ENCODE peak calls at places on chromosomes 16 and 17, in eight cellular contexts. One of them, this sample, is unnamed.
A peak's percentile ranks its signal among the peaks of the same experiment; 100 is the strongest.

GRCh38 chr17:74325743-74326379 is at the start of gene KIF19:
- DNase-seq in activated CD4-positive, alpha-beta T cell treated with anti-CD3 and anti-CD28 coated beads, Interleukin-2, amount 50 U/mL, for 1 hour: peak; percentile 49
- DNase-seq in substantia nigra: peak; percentile 38
- DNase-seq in Karpas-422: no peak
- DNase-seq in pons: peak; percentile 16
- DNase-seq in smooth muscle cell of the brain vasculature: no peak
- DNase-seq in psoas muscle: peak; percentile 62
- DNase-seq in stimulated activated naive CD8-positive, alpha-beta T cell treated with anti-CD3 and anti-CD28 coated beads, Interleukin-15, Interleukin-2, amounts not matched to agents 100 U/mL and 50 U/mL, for 24 hours: peak; percentile 74
- DNase-seq in this sample: no peak

GRCh38 chr16:57150682-57151330 is 35.0 kb downstream of the PSME3IP1 start:
- DNase-seq in stimulated activated naive CD8-positive, alpha-beta T cell treated with anti-CD3 and anti-CD28 coated beads, Interleukin-15, Interleukin-2, amounts not matched to agents 100 U/mL and 50 U/mL, for 24 hours: no peak
- DNase-seq in psoas muscle: no peak
- DNase-seq in activated CD4-positive, alpha-beta T cell treated with anti-CD3 and anti-CD28 coated beads, Interleukin-2, amount 50 U/mL, for 1 hour: no peak
- DNase-seq in Karpas-422: no peak
- DNase-seq in smooth muscle cell of the brain vasculature: no peak
- DNase-seq in substantia nigra: no peak
- DNase-seq in pons: no peak
- DNase-seq in this sample: no peak

GRCh38 chr17:82358467-82359350 is at the start of gene TEX19:
- DNase-seq in stimulated activated naive CD8-positive, alpha-beta T cell treated with anti-CD3 and anti-CD28 coated beads, Interleukin-15, Interleukin-2, amounts not matched to agents 100 U/mL and 50 U/mL, for 24 hours: peak; percentile 32
- DNase-seq in activated CD4-positive, alpha-beta T cell treated with anti-CD3 and anti-CD28 coated beads, Interleukin-2, amount 50 U/mL, for 1 hour: no peak
- DNase-seq in smooth muscle cell of the brain vasculature: no peak
- DNase-seq in Karpas-422: peak; percentile 83
- DNase-seq in substantia nigra: no peak
- DNase-seq in pons: no peak
- DNase-seq in psoas muscle: no peak
- DNase-seq in this sample: no peak

GRCh38 chr16:69880640-69881133 is 70.4 kb upstream of the CLEC18A start:
- DNase-seq in substantia nigra: no peak
- DNase-seq in pons: peak; percentile 85
- DNase-seq in Karpas-422: no peak
- DNase-seq in activated CD4-positive, alpha-beta T cell treated with anti-CD3 and anti-CD28 coated beads, Interleukin-2, amount 50 U/mL, for 1 hour: no peak
- DNase-seq in psoas muscle: no peak
- DNase-seq in stimulated activated naive CD8-positive, alpha-beta T cell treated with anti-CD3 and anti-CD28 coated beads, Interleukin-15, Interleukin-2, amounts not matched to agents 100 U/mL and 50 U/mL, for 24 hours: no peak
- DNase-seq in smooth muscle cell of the brain vasculature: no peak
- DNase-seq in this sample: no peak

GRCh38 chr16:72285728-72286127 is 113.8 kb upstream of the PMFBP1 start:
- DNase-seq in substantia nigra: no peak
- DNase-seq in Karpas-422: no peak
- DNase-seq in psoas muscle: no peak
- DNase-seq in stimulated activated naive CD8-positive, alpha-beta T cell treated with anti-CD3 and anti-CD28 coated beads, Interleukin-15, Interleukin-2, amounts not matched to agents 100 U/mL and 50 U/mL, for 24 hours: no peak
- DNase-seq in pons: no peak
- DNase-seq in activated CD4-positive, alpha-beta T cell treated with anti-CD3 and anti-CD28 coated beads, Interleukin-2, amount 50 U/mL, for 1 hour: no peak
- DNase-seq in smooth muscle cell of the brain vasculature: no peak
- DNase-seq in this sample: no peak

GRCh38 chr17:973053-973452 is 6.5 kb downstream of the NXN start:
- DNase-seq in Karpas-422: no peak
- DNase-seq in smooth muscle cell of the brain vasculature: no peak
- DNase-seq in psoas muscle: no peak
- DNase-seq in activated CD4-positive, alpha-beta T cell treated with anti-CD3 and anti-CD28 coated beads, Interleukin-2, amount 50 U/mL, for 1 hour: no peak
- DNase-seq in pons: no peak
- DNase-seq in stimulated activated naive CD8-positive, alpha-beta T cell treated with anti-CD3 and anti-CD28 coated beads, Interleukin-15, Interleukin-2, amounts not matched to agents 100 U/mL and 50 U/mL, for 24 hours: no peak
- DNase-seq in substantia nigra: no peak
- DNase-seq in this sample: no peak

GRCh38 chr16:69939821-69940585 is 11.1 kb upstream of the CLEC18A start:
- DNase-seq in smooth muscle cell of the brain vasculature: no peak
- DNase-seq in stimulated activated naive CD8-positive, alpha-beta T cell treated with anti-CD3 and anti-CD28 coated beads, Interleukin-15, Interleukin-2, amounts not matched to agents 100 U/mL and 50 U/mL, for 24 hours: no peak
- DNase-seq in pons: no peak
- DNase-seq in Karpas-422: no peak
- DNase-seq in substantia nigra: no peak
- DNase-seq in activated CD4-positive, alpha-beta T cell treated with anti-CD3 and anti-CD28 coated beads, Interleukin-2, amount 50 U/mL, for 1 hour: no peak
- DNase-seq in psoas muscle: no peak
- DNase-seq in this sample: no peak

GRCh38 chr16:21083729-21084268 is 66.8 kb downstream of the DNAH3 start:
- DNase-seq in Karpas-422: peak; percentile 78
- DNase-seq in psoas muscle: peak; percentile 64
- DNase-seq in activated CD4-positive, alpha-beta T cell treated with anti-CD3 and anti-CD28 coated beads, Interleukin-2, amount 50 U/mL, for 1 hour: peak; percentile 46
- DNase-seq in pons: peak; percentile 20
- DNase-seq in substantia nigra: peak; percentile 10
- DNase-seq in smooth muscle cell of the brain vasculature: no peak
- DNase-seq in stimulated activated naive CD8-positive, alpha-beta T cell treated with anti-CD3 and anti-CD28 coated beads, Interleukin-15, Interleukin-2, amounts not matched to agents 100 U/mL and 50 U/mL, for 24 hours: peak; percentile 68
- DNase-seq in this sample: no peak

GRCh38 chr16:27650073-27650701 is 100.2 kb downstream of the KATNIP start:
- DNase-seq in activated CD4-positive, alpha-beta T cell treated with anti-CD3 and anti-CD28 coated beads, Interleukin-2, amount 50 U/mL, for 1 hour: no peak
- DNase-seq in smooth muscle cell of the brain vasculature: no peak
- DNase-seq in pons: no peak
- DNase-seq in stimulated activated naive CD8-positive, alpha-beta T cell treated with anti-CD3 and anti-CD28 coated beads, Interleukin-15, Interleukin-2, amounts not matched to agents 100 U/mL and 50 U/mL, for 24 hours: no peak
- DNase-seq in psoas muscle: no peak
- DNase-seq in substantia nigra: no peak
- DNase-seq in Karpas-422: no peak
- DNase-seq in this sample: no peak

GRCh38 chr16:23466162-23466885 is 13.3 kb upstream of the COG7 start:
- DNase-seq in pons: no peak
- DNase-seq in Karpas-422: no peak
- DNase-seq in stimulated activated naive CD8-positive, alpha-beta T cell treated with anti-CD3 and anti-CD28 coated beads, Interleukin-15, Interleukin-2, amounts not matched to agents 100 U/mL and 50 U/mL, for 24 hours: no peak
- DNase-seq in activated CD4-positive, alpha-beta T cell treated with anti-CD3 and anti-CD28 coated beads, Interleukin-2, amount 50 U/mL, for 1 hour: no peak
- DNase-seq in smooth muscle cell of the brain vasculature: no peak
- DNase-seq in substantia nigra: no peak
- DNase-seq in psoas muscle: peak; percentile 33
- DNase-seq in this sample: no peak

GRCh38 chr17:27628376-27628775 is 2.6 kb upstream of the LGALS9 start:
- DNase-seq in Karpas-422: no peak
- DNase-seq in substantia nigra: no peak
- DNase-seq in stimulated activated naive CD8-positive, alpha-beta T cell treated with anti-CD3 and anti-CD28 coated beads, Interleukin-15, Interleukin-2, amounts not matched to agents 100 U/mL and 50 U/mL, for 24 hours: no peak
- DNase-seq in pons: no peak
- DNase-seq in activated CD4-positive, alpha-beta T cell treated with anti-CD3 and anti-CD28 coated beads, Interleukin-2, amount 50 U/mL, for 1 hour: no peak
- DNase-seq in psoas muscle: no peak
- DNase-seq in smooth muscle cell of the brain vasculature: no peak
- DNase-seq in this sample: no peak

GRCh38 chr16:4679854-4680636 is 13.3 kb upstream of the NUDT16L1 start:
- DNase-seq in smooth muscle cell of the brain vasculature: no peak
- DNase-seq in psoas muscle: peak; percentile 76
- DNase-seq in activated CD4-positive, alpha-beta T cell treated with anti-CD3 and anti-CD28 coated beads, Interleukin-2, amount 50 U/mL, for 1 hour: no peak
- DNase-seq in pons: no peak
- DNase-seq in substantia nigra: no peak
- DNase-seq in stimulated activated naive CD8-positive, alpha-beta T cell treated with anti-CD3 and anti-CD28 coated beads, Interleukin-15, Interleukin-2, amounts not matched to agents 100 U/mL and 50 U/mL, for 24 hours: no peak
- DNase-seq in Karpas-422: no peak
- DNase-seq in this sample: no peak

GRCh38 chr17:36072431-36073121 is 8.5 kb downstream of the CCL18 start:
- DNase-seq in activated CD4-positive, alpha-beta T cell treated with anti-CD3 and anti-CD28 coated beads, Interleukin-2, amount 50 U/mL, for 1 hour: peak; percentile 22
- DNase-seq in psoas muscle: peak; percentile 22
- DNase-seq in pons: peak; percentile 36
- DNase-seq in substantia nigra: no peak
- DNase-seq in Karpas-422: peak; percentile 87
- DNase-seq in smooth muscle cell of the brain vasculature: peak; percentile 2
- DNase-seq in stimulated activated naive CD8-positive, alpha-beta T cell treated with anti-CD3 and anti-CD28 coated beads, Interleukin-15, Interleukin-2, amounts not matched to agents 100 U/mL and 50 U/mL, for 24 hours: peak; percentile 89
- DNase-seq in this sample: no peak

GRCh38 chr16:88883946-88884345 is 17.5 kb upstream of the PABPN1L start:
- DNase-seq in smooth muscle cell of the brain vasculature: no peak
- DNase-seq in substantia nigra: no peak
- DNase-seq in psoas muscle: peak; percentile 66
- DNase-seq in pons: no peak
- DNase-seq in Karpas-422: no peak
- DNase-seq in activated CD4-positive, alpha-beta T cell treated with anti-CD3 and anti-CD28 coated beads, Interleukin-2, amount 50 U/mL, for 1 hour: no peak
- DNase-seq in stimulated activated naive CD8-positive, alpha-beta T cell treated with anti-CD3 and anti-CD28 coated beads, Interleukin-15, Interleukin-2, amounts not matched to agents 100 U/mL and 50 U/mL, for 24 hours: no peak
- DNase-seq in this sample: no peak

GRCh38 chr16:56637814-56638750 is at the start of gene MT1A:
- DNase-seq in pons: no peak
- DNase-seq in substantia nigra: no peak
- DNase-seq in activated CD4-positive, alpha-beta T cell treated with anti-CD3 and anti-CD28 coated beads, Interleukin-2, amount 50 U/mL, for 1 hour: no peak
- DNase-seq in Karpas-422: no peak
- DNase-seq in psoas muscle: peak; percentile 89
- DNase-seq in stimulated activated naive CD8-positive, alpha-beta T cell treated with anti-CD3 and anti-CD28 coated beads, Interleukin-15, Interleukin-2, amounts not matched to agents 100 U/mL and 50 U/mL, for 24 hours: peak; percentile 30
- DNase-seq in smooth muscle cell of the brain vasculature: no peak
- DNase-seq in this sample: no peak

GRCh38 chr17:37187262-37187661 is 188.5 kb upstream of the C17orf78 start:
- DNase-seq in psoas muscle: no peak
- DNase-seq in substantia nigra: no peak
- DNase-seq in stimulated activated naive CD8-positive, alpha-beta T cell treated with anti-CD3 and anti-CD28 coated beads, Interleukin-15, Interleukin-2, amounts not matched to agents 100 U/mL and 50 U/mL, for 24 hours: no peak
- DNase-seq in pons: no peak
- DNase-seq in activated CD4-positive, alpha-beta T cell treated with anti-CD3 and anti-CD28 coated beads, Interleukin-2, amount 50 U/mL, for 1 hour: no peak
- DNase-seq in smooth muscle cell of the brain vasculature: no peak
- DNase-seq in Karpas-422: no peak
- DNase-seq in this sample: no peak

GRCh38 chr16:61887903-61888302 is 148.3 kb downstream of the CDH8 start:
- DNase-seq in smooth muscle cell of the brain vasculature: no peak
- DNase-seq in stimulated activated naive CD8-positive, alpha-beta T cell treated with anti-CD3 and anti-CD28 coated beads, Interleukin-15, Interleukin-2, amounts not matched to agents 100 U/mL and 50 U/mL, for 24 hours: no peak
- DNase-seq in substantia nigra: no peak
- DNase-seq in psoas muscle: no peak
- DNase-seq in pons: peak; percentile 75
- DNase-seq in Karpas-422: peak; percentile 40
- DNase-seq in activated CD4-positive, alpha-beta T cell treated with anti-CD3 and anti-CD28 coated beads, Interleukin-2, amount 50 U/mL, for 1 hour: no peak
- DNase-seq in this sample: no peak

GRCh38 chr17:1490643-1491405 is 1.7 kb downstream of the MYO1C start:
- DNase-seq in pons: no peak
- DNase-seq in smooth muscle cell of the brain vasculature: no peak
- DNase-seq in psoas muscle: peak; percentile 71
- DNase-seq in stimulated activated naive CD8-positive, alpha-beta T cell treated with anti-CD3 and anti-CD28 coated beads, Interleukin-15, Interleukin-2, amounts not matched to agents 100 U/mL and 50 U/mL, for 24 hours: peak; percentile 80
- DNase-seq in substantia nigra: no peak
- DNase-seq in Karpas-422: peak; percentile 89
- DNase-seq in activated CD4-positive, alpha-beta T cell treated with anti-CD3 and anti-CD28 coated beads, Interleukin-2, amount 50 U/mL, for 1 hour: peak; percentile 60
- DNase-seq in this sample: no peak

GRCh38 chr17:3916013-3916696 is at the start of gene P2RX1:
- DNase-seq in smooth muscle cell of the brain vasculature: no peak
- DNase-seq in activated CD4-positive, alpha-beta T cell treated with anti-CD3 and anti-CD28 coated beads, Interleukin-2, amount 50 U/mL, for 1 hour: no peak
- DNase-seq in pons: peak; percentile 35
- DNase-seq in stimulated activated naive CD8-positive, alpha-beta T cell treated with anti-CD3 and anti-CD28 coated beads, Interleukin-15, Interleukin-2, amounts not matched to agents 100 U/mL and 50 U/mL, for 24 hours: peak; percentile 62
- DNase-seq in Karpas-422: no peak
- DNase-seq in substantia nigra: no peak
- DNase-seq in psoas muscle: no peak
- DNase-seq in this sample: no peak

GRCh38 chr17:82121660-82122629 is 23.9 kb upstream of the FASN start:
- DNase-seq in substantia nigra: no peak
- DNase-seq in activated CD4-positive, alpha-beta T cell treated with anti-CD3 and anti-CD28 coated beads, Interleukin-2, amount 50 U/mL, for 1 hour: no peak
- DNase-seq in smooth muscle cell of the brain vasculature: no peak
- DNase-seq in pons: no peak
- DNase-seq in stimulated activated naive CD8-positive, alpha-beta T cell treated with anti-CD3 and anti-CD28 coated beads, Interleukin-15, Interleukin-2, amounts not matched to agents 100 U/mL and 50 U/mL, for 24 hours: no peak
- DNase-seq in psoas muscle: no peak
- DNase-seq in Karpas-422: no peak
- DNase-seq in this sample: no peak

GRCh38 chr16:65896448-65897153 is 469.9 kb upstream of the CDH5 start:
- DNase-seq in stimulated activated naive CD8-positive, alpha-beta T cell treated with anti-CD3 and anti-CD28 coated beads, Interleukin-15, Interleukin-2, amounts not matched to agents 100 U/mL and 50 U/mL, for 24 hours: no peak
- DNase-seq in activated CD4-positive, alpha-beta T cell treated with anti-CD3 and anti-CD28 coated beads, Interleukin-2, amount 50 U/mL, for 1 hour: no peak
- DNase-seq in smooth muscle cell of the brain vasculature: no peak
- DNase-seq in pons: no peak
- DNase-seq in Karpas-422: no peak
- DNase-seq in substantia nigra: no peak
- DNase-seq in psoas muscle: no peak
- DNase-seq in this sample: no peak

GRCh38 chr17:17818088-17818526 is 18.7 kb downstream of the SREBF1 start:
- DNase-seq in smooth muscle cell of the brain vasculature: no peak
- DNase-seq in activated CD4-positive, alpha-beta T cell treated with anti-CD3 and anti-CD28 coated beads, Interleukin-2, amount 50 U/mL, for 1 hour: no peak
- DNase-seq in substantia nigra: no peak
- DNase-seq in psoas muscle: no peak
- DNase-seq in pons: no peak
- DNase-seq in stimulated activated naive CD8-positive, alpha-beta T cell treated with anti-CD3 and anti-CD28 coated beads, Interleukin-15, Interleukin-2, amounts not matched to agents 100 U/mL and 50 U/mL, for 24 hours: no peak
- DNase-seq in Karpas-422: peak; percentile 86
- DNase-seq in this sample: no peak

GRCh38 chr17:27741361-27741861 is 58.9 kb downstream of the NOS2 start:
- DNase-seq in stimulated activated naive CD8-positive, alpha-beta T cell treated with anti-CD3 and anti-CD28 coated beads, Interleukin-15, Interleukin-2, amounts not matched to agents 100 U/mL and 50 U/mL, for 24 hours: no peak
- DNase-seq in substantia nigra: no peak
- DNase-seq in activated CD4-positive, alpha-beta T cell treated with anti-CD3 and anti-CD28 coated beads, Interleukin-2, amount 50 U/mL, for 1 hour: no peak
- DNase-seq in Karpas-422: no peak
- DNase-seq in psoas muscle: no peak
- DNase-seq in smooth muscle cell of the brain vasculature: no peak
- DNase-seq in pons: no peak
- DNase-seq in this sample: no peak

GRCh38 chr17:8753976-8754440 is 4.3 kb downstream of the SPDYE4 start:
- DNase-seq in activated CD4-positive, alpha-beta T cell treated with anti-CD3 and anti-CD28 coated beads, Interleukin-2, amount 50 U/mL, for 1 hour: no peak
- DNase-seq in smooth muscle cell of the brain vasculature: no peak
- DNase-seq in Karpas-422: peak; percentile 54
- DNase-seq in pons: peak; percentile 4
- DNase-seq in stimulated activated naive CD8-positive, alpha-beta T cell treated with anti-CD3 and anti-CD28 coated beads, Interleukin-15, Interleukin-2, amounts not matched to agents 100 U/mL and 50 U/mL, for 24 hours: no peak
- DNase-seq in psoas muscle: no peak
- DNase-seq in substantia nigra: no peak
- DNase-seq in this sample: no peak

GRCh38 chr16:1916654-1916990 is 1.6 kb downstream of the HS3ST6 start:
- DNase-seq in psoas muscle: no peak
- DNase-seq in stimulated activated naive CD8-positive, alpha-beta T cell treated with anti-CD3 and anti-CD28 coated beads, Interleukin-15, Interleukin-2, amounts not matched to agents 100 U/mL and 50 U/mL, for 24 hours: no peak
- DNase-seq in Karpas-422: no peak
- DNase-seq in smooth muscle cell of the brain vasculature: no peak
- DNase-seq in pons: no peak
- DNase-seq in activated CD4-positive, alpha-beta T cell treated with anti-CD3 and anti-CD28 coated beads, Interleukin-2, amount 50 U/mL, for 1 hour: no peak
- DNase-seq in substantia nigra: no peak
- DNase-seq in this sample: no peak

GRCh38 chr17:58006563-58006923 is 503 bp downstream of the SRSF1 start:
- DNase-seq in pons: peak; percentile 65
- DNase-seq in Karpas-422: peak; percentile 86
- DNase-seq in smooth muscle cell of the brain vasculature: no peak
- DNase-seq in stimulated activated naive CD8-positive, alpha-beta T cell treated with anti-CD3 and anti-CD28 coated beads, Interleukin-15, Interleukin-2, amounts not matched to agents 100 U/mL and 50 U/mL, for 24 hours: peak; percentile 81
- DNase-seq in substantia nigra: peak; percentile 74
- DNase-seq in activated CD4-positive, alpha-beta T cell treated with anti-CD3 and anti-CD28 coated beads, Interleukin-2, amount 50 U/mL, for 1 hour: peak; percentile 48
- DNase-seq in psoas muscle: peak; percentile 84
- DNase-seq in this sample: no peak

GRCh38 chr17:72125226-72125651 is 4.4 kb downstream of the SOX9 start:
- DNase-seq in stimulated activated naive CD8-positive, alpha-beta T cell treated with anti-CD3 and anti-CD28 coated beads, Interleukin-15, Interleukin-2, amounts not matched to agents 100 U/mL and 50 U/mL, for 24 hours: no peak
- DNase-seq in activated CD4-positive, alpha-beta T cell treated with anti-CD3 and anti-CD28 coated beads, Interleukin-2, amount 50 U/mL, for 1 hour: no peak
- DNase-seq in psoas muscle: no peak
- DNase-seq in pons: peak; percentile 42
- DNase-seq in Karpas-422: no peak
- DNase-seq in substantia nigra: no peak
- DNase-seq in smooth muscle cell of the brain vasculature: no peak
- DNase-seq in this sample: no peak

GRCh38 chr17:16377804-16378400 is 3.0 kb upstream of the UBB start:
- DNase-seq in activated CD4-positive, alpha-beta T cell treated with anti-CD3 and anti-CD28 coated beads, Interleukin-2, amount 50 U/mL, for 1 hour: no peak
- DNase-seq in substantia nigra: no peak
- DNase-seq in smooth muscle cell of the brain vasculature: no peak
- DNase-seq in psoas muscle: no peak
- DNase-seq in Karpas-422: no peak
- DNase-seq in stimulated activated naive CD8-positive, alpha-beta T cell treated with anti-CD3 and anti-CD28 coated beads, Interleukin-15, Interleukin-2, amounts not matched to agents 100 U/mL and 50 U/mL, for 24 hours: no peak
- DNase-seq in pons: peak; percentile 97
- DNase-seq in this sample: no peak

GRCh38 chr17:76191891-76192290 is 48.4 kb downstream of the RNF157 start:
- DNase-seq in smooth muscle cell of the brain vasculature: no peak
- DNase-seq in pons: no peak
- DNase-seq in substantia nigra: no peak
- DNase-seq in activated CD4-positive, alpha-beta T cell treated with anti-CD3 and anti-CD28 coated beads, Interleukin-2, amount 50 U/mL, for 1 hour: no peak
- DNase-seq in psoas muscle: no peak
- DNase-seq in stimulated activated naive CD8-positive, alpha-beta T cell treated with anti-CD3 and anti-CD28 coated beads, Interleukin-15, Interleukin-2, amounts not matched to agents 100 U/mL and 50 U/mL, for 24 hours: no peak
- DNase-seq in Karpas-422: no peak
- DNase-seq in this sample: no peak

GRCh38 chr16:27154573-27155521 is 48.5 kb upstream of the KDM8 start:
- DNase-seq in activated CD4-positive, alpha-beta T cell treated with anti-CD3 and anti-CD28 coated beads, Interleukin-2, amount 50 U/mL, for 1 hour: peak; percentile 72
- DNase-seq in stimulated activated naive CD8-positive, alpha-beta T cell treated with anti-CD3 and anti-CD28 coated beads, Interleukin-15, Interleukin-2, amounts not matched to agents 100 U/mL and 50 U/mL, for 24 hours: peak; percentile 85
- DNase-seq in pons: peak; percentile 6
- DNase-seq in substantia nigra: peak; percentile 12
- DNase-seq in psoas muscle: peak; percentile 51
- DNase-seq in Karpas-422: peak; percentile 78
- DNase-seq in smooth muscle cell of the brain vasculature: no peak
- DNase-seq in this sample: no peak